ENCODE peak calls at places on chromosomes 6 and 20, in ten cellular contexts. L is left ventricle myocardium superior, B is AG10803, U is posterior cingulate gyrus, R is memory B cell, M is LHCN-M2, N is GM06990, E is T-helper 9 cell, W is left cardiac atrium, T is B cell. H is an unnamed sample.
A peak's percentile ranks its signal among the peaks of the same experiment; 100 is the strongest.

GRCh38 chr6:15313367-15313766 is 67.5 kb downstream of the JARID2 start:
- DNase-seq in B (peak; percentile 46), R (no peak), M (no peak), T (no peak), U (peak; percentile 56), E (no peak), L (peak; percentile 72), N (no peak), W (peak; percentile 48), H (no peak)

GRCh38 chr6:168249746-168250145 is 69.8 kb downstream of the DACT2 start:
- DNase-seq in W (no peak), R (no peak), M (no peak), U (no peak), B (no peak), T (peak; percentile 31), L (no peak), E (no peak), N (no peak), H (no peak)

GRCh38 chr6:107386904-107387303 is 72.5 kb downstream of the PDSS2 start:
- DNase-seq in L (no peak), M (peak; percentile 0), W (no peak), T (no peak), E (no peak), B (no peak), R (no peak), U (no peak), N (no peak), H (no peak)

GRCh38 chr6:34536251-34536958 is 19.7 kb downstream of the SPDEF start:
- DNase-seq in B (no peak), N (no peak), T (no peak), L (no peak), R (no peak), U (no peak), M (no peak), W (no peak), E (no peak), H (no peak)

GRCh38 chr6:163675611-163676010 is 261.1 kb downstream of the QKI start:
- DNase-seq in M (no peak), B (no peak), E (no peak), R (no peak), U (no peak), T (no peak), L (no peak), W (no peak), N (no peak), H (no peak)

GRCh38 chr20:45406260-45407066 is 1.6 kb upstream of the DBNDD2 start:
- DNase-seq in M (no peak), W (peak; percentile 85), T (no peak), B (peak; percentile 42), N (no peak), L (peak; percentile 91), U (peak; percentile 75), E (peak; percentile 38), R (no peak), H (peak; percentile 85)

GRCh38 chr20:21291026-21291425 is 12.1 kb upstream of the XRN2 start:
- DNase-seq in E (no peak), W (no peak), N (no peak), R (no peak), B (no peak), U (no peak), M (peak; percentile 79), L (no peak), T (no peak), H (no peak)

GRCh38 chr20:42494290-42494689 is 695.4 kb downstream of the PTPRT start:
- DNase-seq in U (no peak), M (no peak), E (no peak), R (no peak), L (no peak), T (no peak), N (no peak), W (no peak), B (no peak), H (no peak)

GRCh38 chr6:112851141-112851540 is 504.0 kb downstream of the RFPL4B start:
- DNase-seq in T (no peak), N (no peak), L (no peak), U (no peak), M (no peak), E (no peak), W (no peak), B (no peak), R (no peak), H (no peak)

GRCh38 chr6:84762941-84763396 is 1.4 kb downstream of the TBX18 start:
- DNase-seq in T (no peak), L (peak; percentile 60), R (no peak), N (no peak), E (no peak), W (peak; percentile 40), U (no peak), M (no peak), B (peak; percentile 67), H (peak; percentile 79)

GRCh38 chr6:66788579-66788978 is 1081.6 kb upstream of the EYS start:
- DNase-seq in R (no peak), M (no peak), E (no peak), N (no peak), U (no peak), T (no peak), L (no peak), W (no peak), B (no peak), H (no peak)

GRCh38 chr6:169319561-169319960 is 65.9 kb upstream of the THBS2 start:
- DNase-seq in N (no peak), R (no peak), E (no peak), L (no peak), B (peak; percentile 48), W (no peak), T (no peak), M (peak; percentile 19), U (no peak), H (no peak)

GRCh38 chr20:53840462-53841000 is 229.9 kb downstream of the BCAS1 start:
- DNase-seq in M (no peak), U (no peak), R (no peak), L (no peak), E (no peak), N (no peak), B (no peak), W (no peak), T (no peak), H (no peak)

GRCh38 chr6:36815962-36816735 is 23.1 kb downstream of the CPNE5 start:
- DNase-seq in N (no peak), U (no peak), L (no peak), B (peak; percentile 50), E (no peak), R (no peak), T (no peak), M (no peak), W (no peak), H (no peak)

GRCh38 chr20:2814587-2815051 is at the start of gene C20orf141:
- DNase-seq in U (no peak), E (no peak), W (no peak), L (no peak), R (no peak), B (peak; percentile 99), M (peak; percentile 100), N (no peak), T (no peak), H (no peak)

GRCh38 chr6:122712864-122713612 is 66.5 kb upstream of the FABP7 start:
- DNase-seq in N (no peak), B (no peak), M (no peak), W (no peak), R (no peak), T (no peak), E (no peak), L (no peak), U (no peak), H (no peak)

GRCh38 chr6:12605888-12606345 is 110.7 kb upstream of the PHACTR1 start:
- DNase-seq in U (peak; percentile 51), N (peak; percentile 67), E (peak; percentile 2), M (peak; percentile 76), T (peak; percentile 66), R (peak; percentile 57), W (peak; percentile 35), B (peak; percentile 74), L (no peak), H (no peak)

GRCh38 chr6:138286698-138287097 is 68.4 kb upstream of the PBOV1 start:
- DNase-seq in U (no peak), L (no peak), M (no peak), W (no peak), T (no peak), R (no peak), E (no peak), N (no peak), B (no peak), H (no peak)

GRCh38 chr6:32558426-32559057 is 28.5 kb upstream of the HLA-DRB5 start:
- DNase-seq in M (no peak), W (no peak), L (no peak), T (no peak), N (no peak), U (no peak), E (no peak), R (no peak), B (no peak), H (no peak)

GRCh38 chr6:155061381-155061780 is 66.3 kb downstream of the TIAM2 start:
- DNase-seq in B (no peak), N (no peak), M (no peak), R (no peak), W (no peak), L (no peak), U (no peak), E (no peak), T (no peak), H (no peak)

GRCh38 chr6:166635146-166635545 is 8.1 kb upstream of the RPS6KA2 start:
- DNase-seq in R (no peak), M (no peak), W (no peak), T (no peak), U (no peak), E (no peak), L (no peak), N (no peak), B (no peak), H (no peak)

GRCh38 chr6:130381459-130382380 is 15.9 kb downstream of the TMEM200A start:
- DNase-seq in T (no peak), N (no peak), R (no peak), W (no peak), E (peak; percentile 11), U (no peak), L (no peak), B (no peak), M (no peak), H (no peak)

GRCh38 chr6:158909938-158910337 is 90.1 kb downstream of the RSPH3 start:
- DNase-seq in L (no peak), M (no peak), N (peak; percentile 50), U (no peak), T (no peak), E (no peak), W (no peak), B (no peak), R (no peak), H (no peak)

GRCh38 chr6:34135541-34135940 is 10.3 kb downstream of the GRM4 start:
- DNase-seq in B (no peak), R (no peak), L (no peak), U (no peak), T (no peak), M (no peak), N (no peak), E (no peak), W (no peak), H (no peak)

GRCh38 chr6:105459884-105460283 is 57.0 kb upstream of the PREP start:
- DNase-seq in E (no peak), B (peak; percentile 50), N (peak; percentile 20), W (no peak), L (no peak), M (peak; percentile 95), R (no peak), T (no peak), U (no peak), H (no peak)

GRCh38 chr6:79750806-79751205 is 119.7 kb downstream of the SH3BGRL2 start:
- DNase-seq in L (no peak), B (no peak), M (peak; percentile 34), R (no peak), N (no peak), W (no peak), T (no peak), U (no peak), E (no peak), H (no peak)

GRCh38 chr6:146917182-146917581 is 287.0 kb upstream of the STXBP5 start:
- DNase-seq in U (no peak), T (no peak), R (no peak), M (no peak), E (no peak), N (no peak), L (no peak), B (no peak), W (no peak), H (no peak)

GRCh38 chr6:42165016-42165415 is 8.1 kb upstream of the GUCA1A start:
- DNase-seq in W (no peak), U (no peak), R (no peak), T (no peak), B (peak; percentile 92), N (no peak), M (peak; percentile 38), E (no peak), L (no peak), H (no peak)

H was measured in right cardiac atrium.